ENCODE peak calls at places on chromosome 4, in four cellular contexts. I is tibial artery, O is GM23338, V is OCI-LY7. S is an unnamed sample.

GRCh38 chr4:109432676-109433075 is 939 bp upstream of the SEC24B start:
- DNase-seq in O (no peak), V (peak; percentile 11), I (no peak), S (peak; percentile 12)

GRCh38 chr4:15847746-15848145 is 69.6 kb downstream of the CD38 start:
- DNase-seq in I (no peak), O (no peak), V (no peak), S (no peak)

GRCh38 chr4:5774416-5775056 is 63.5 kb downstream of the EVC start:
- DNase-seq in V (no peak), I (no peak), O (no peak), S (no peak)

GRCh38 chr4:22356996-22357596 is 158.8 kb downstream of the ADGRA3 start:
- DNase-seq in I (no peak), O (peak; percentile 22), V (no peak), S (peak; percentile 49)

GRCh38 chr4:87058272-87059073 is 123.7 kb downstream of the AFF1 start:
- DNase-seq in O (peak; percentile 47), I (no peak), V (no peak), S (peak; percentile 42)

GRCh38 chr4:130054895-130055294 is 958.9 kb downstream of the C4orf33 start:
- DNase-seq in I (no peak), V (no peak), O (no peak), S (no peak)

GRCh38 chr4:13777341-13777740 is 149.8 kb upstream of the BOD1L1 start:
- DNase-seq in O (no peak), V (no peak), I (no peak), S (no peak)

GRCh38 chr4:16259531-16260246 is 33.4 kb upstream of the TAPT1 start:
- DNase-seq in V (no peak), I (no peak), O (no peak), S (no peak)

GRCh38 chr4:84483738-84484137 is 15.4 kb downstream of the NKX6-1 start:
- DNase-seq in V (no peak), I (no peak), O (peak; percentile 61), S (no peak)
- H3K4me3 ChIP-seq in V (no peak overlapping the region), I (no peak overlapping the region), O (peak overlapping the region; percentile 50), S (no peak overlapping the region)

DNA sequence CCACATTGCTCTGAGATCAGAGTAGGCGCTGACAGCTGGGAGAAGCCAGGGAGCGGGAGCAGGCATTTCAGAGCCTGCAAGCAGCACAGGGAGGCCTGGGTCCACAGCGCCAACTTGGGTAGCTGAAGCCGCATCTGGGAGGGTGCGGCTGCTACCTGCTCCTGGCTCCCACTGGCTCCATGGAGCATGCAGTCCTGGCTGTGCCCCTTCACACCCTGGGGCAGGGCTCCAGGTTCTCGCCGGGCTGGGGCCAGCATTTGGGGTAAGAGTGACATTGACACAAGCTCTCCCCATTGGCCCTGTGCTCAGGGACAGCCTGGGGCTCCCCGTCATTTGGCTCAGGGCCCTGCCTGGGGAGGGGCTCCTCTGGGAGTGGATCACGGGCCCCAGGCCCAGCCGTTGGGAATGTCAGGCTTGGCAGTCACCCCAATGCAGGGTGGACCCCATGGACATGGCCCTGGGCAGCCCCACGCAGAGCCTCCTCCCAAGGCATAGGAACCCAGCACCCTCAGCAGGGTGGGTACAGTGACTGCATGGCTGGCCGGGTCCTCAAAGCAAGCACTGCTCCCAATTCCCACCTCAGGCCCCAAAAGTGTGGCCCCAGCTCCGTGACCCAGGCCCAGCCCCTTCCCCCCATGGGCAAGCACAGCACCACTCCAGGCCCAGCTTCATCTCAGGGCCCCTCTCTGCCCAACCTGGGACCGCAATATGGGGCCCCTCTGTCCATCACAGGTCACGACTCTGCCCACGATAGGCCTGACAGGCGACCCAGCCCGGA is 82.4 kb downstream of the PRDM5 start:
- DNase-seq in V (no peak), I (no peak), O (no peak), S (no peak)
- TF ChIP-seq CTCF in V (no peak), I (no peak), O (no peak), S (no peak)

DNA sequence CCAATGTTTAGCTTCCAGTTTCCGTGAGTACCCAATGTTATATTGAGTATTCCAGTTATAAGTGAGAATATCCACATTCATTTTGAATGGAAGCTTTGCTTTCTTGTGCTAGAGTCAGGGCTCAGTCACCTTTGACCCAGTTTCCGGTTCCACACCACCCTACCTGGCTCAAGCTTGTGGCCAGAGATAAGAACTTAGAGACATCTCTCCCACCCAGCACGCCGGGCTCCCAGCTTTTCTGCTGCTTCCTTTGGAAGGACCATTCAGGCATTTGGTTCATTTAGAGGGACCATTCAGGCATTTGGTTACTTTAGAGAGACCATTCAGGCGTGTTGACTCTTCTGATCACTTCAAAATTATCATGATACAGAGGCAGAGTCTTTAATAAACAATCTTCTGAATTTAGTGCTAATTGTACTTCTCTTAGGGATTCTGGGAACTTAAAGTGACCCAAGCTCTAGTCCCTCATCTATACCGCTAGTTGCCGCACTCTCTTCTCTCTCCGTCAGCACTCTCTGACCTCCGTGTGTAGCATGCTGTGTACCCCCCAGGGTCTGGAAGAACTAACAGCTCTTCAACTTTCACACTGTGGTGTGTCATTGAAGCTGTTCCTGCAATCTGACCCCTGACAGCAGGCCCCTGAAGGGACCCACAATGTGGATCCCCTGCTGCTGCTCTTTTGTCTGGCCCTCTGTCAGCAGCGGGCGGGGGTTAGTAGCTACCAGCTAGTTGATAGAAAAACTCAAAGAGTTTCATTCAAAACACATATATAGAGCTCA is 943.1 kb downstream of the ARAP2 start:
- DNase-seq in V (no peak), I (no peak), O (peak; percentile 69), S (no peak)
- H3K4me3 ChIP-seq in V (no peak overlapping the region), I (no peak overlapping the region), O (peak overlapping the region; percentile 24), S (no peak overlapping the region)

GRCh38 chr4:98150092-98150761 is 7.0 kb upstream of the STPG2 start:
- DNase-seq in I (no peak), V (no peak), O (no peak), S (no peak)

GRCh38 chr4:98148856-98149255 is 5.6 kb upstream of the STPG2 start:
- DNase-seq in I (no peak), V (no peak), O (no peak), S (no peak)

GRCh38 chr4:98151145-98151929 is 8.1 kb upstream of the STPG2 start:
- DNase-seq in V (no peak), I (no peak), O (no peak), S (no peak)
- TF ChIP-seq CTCF in V (no peak), I (no peak), O (peak; percentile 41), S (no peak)

DNA sequence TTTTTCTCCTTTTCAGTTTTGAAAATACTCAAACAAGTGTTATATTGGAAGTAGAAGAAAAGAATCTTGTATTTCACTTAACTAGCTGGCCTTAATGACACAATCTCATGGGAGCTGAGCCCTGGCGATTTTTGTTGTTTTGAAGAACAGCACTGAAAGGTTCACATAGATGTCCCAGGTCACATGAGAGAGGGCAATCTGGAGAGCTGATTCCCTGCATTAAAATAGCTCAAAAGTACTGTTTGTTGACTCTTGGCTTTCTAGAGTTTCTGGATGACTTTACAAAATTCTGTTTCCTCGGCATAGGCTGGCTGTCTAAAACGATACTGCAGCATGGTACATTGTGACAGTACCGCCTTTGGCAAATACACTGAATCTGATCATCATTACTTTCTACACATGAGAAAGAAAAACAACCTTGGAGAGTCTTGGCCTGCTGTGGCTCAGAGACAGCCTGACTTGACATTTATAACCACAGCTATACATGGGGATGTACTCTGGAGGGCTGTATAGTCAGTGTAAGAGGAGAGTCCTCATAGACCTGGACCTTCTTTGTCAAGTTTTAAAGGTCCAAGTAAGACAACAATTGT is 119.8 kb upstream of the PDLIM3 start:
- DNase-seq in V (no peak), O (no peak), I (no peak), S (no peak)
- H3K4me3 ChIP-seq in V (no peak overlapping the region), O (no peak overlapping the region), I (peak overlapping the region; percentile 67), S (no peak overlapping the region)

GRCh38 chr4:23613782-23614181 is 276.1 kb downstream of the PPARGC1A start:
- DNase-seq in V (no peak), O (no peak), I (no peak), S (no peak)

GRCh38 chr4:23614284-23614892 is 275.5 kb downstream of the PPARGC1A start:
- DNase-seq in O (peak; percentile 76), V (peak; percentile 51), I (no peak), S (peak; percentile 32)
- TF ChIP-seq CTCF in O (peak; percentile 75), V (peak; percentile 61), I (no peak), S (no peak)

DNA sequence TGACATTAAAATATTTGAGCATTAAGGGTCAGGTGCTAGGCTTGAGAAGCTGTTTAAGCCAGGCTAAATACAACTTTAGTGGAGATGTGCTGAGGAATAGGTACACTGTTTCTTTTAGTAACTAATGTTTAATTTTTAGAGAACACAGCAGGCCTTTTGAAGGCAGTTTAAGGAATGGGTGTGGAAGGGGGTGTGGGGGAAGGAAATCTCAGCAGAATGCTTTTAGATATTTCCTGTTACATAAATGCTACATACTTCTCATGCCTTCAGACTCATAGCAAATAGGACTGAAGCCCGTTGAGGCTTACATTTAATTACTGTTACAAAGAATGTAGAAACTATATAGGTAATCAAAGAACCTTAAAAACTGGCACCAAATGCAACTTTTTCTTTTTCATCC is 66.3 kb downstream of the WWC2 start:
- DNase-seq in O (no peak), V (no peak), I (no peak), S (no peak)
- H3K4me3 ChIP-seq in O (no peak overlapping the region), V (no peak overlapping the region), I (no peak overlapping the region), S (no peak overlapping the region)

GRCh38 chr4:181319629-181320028 is 923.6 kb upstream of the TENM3 start:
- DNase-seq in I (no peak), V (no peak), O (peak; percentile 44), S (no peak)
- TF ChIP-seq CTCF in I (no peak), V (no peak), O (no peak), S (no peak)

GRCh38 chr4:153655004-153655541 is 29.0 kb upstream of the TLR2 start:
- DNase-seq in V (no peak), I (no peak), O (no peak), S (no peak)

GRCh38 chr4:153651961-153652784 is 31.9 kb upstream of the TLR2 start:
- DNase-seq in V (no peak), O (no peak), I (no peak), S (no peak)

GRCh38 chr4:153647975-153648374 is 36.1 kb upstream of the TLR2 start:
- DNase-seq in O (no peak), I (no peak), V (no peak), S (no peak)

GRCh38 chr4:153649572-153649991 is 34.5 kb upstream of the TLR2 start:
- DNase-seq in I (no peak), V (peak; percentile 73), O (peak; percentile 68), S (peak; percentile 65)

GRCh38 chr4:153651041-153651960 is 32.8 kb upstream of the TLR2 start:
- DNase-seq in O (no peak), I (peak; percentile 72), V (peak; percentile 37), S (no peak)
- H3K4me3 ChIP-seq in O (no peak overlapping the region), I (no peak overlapping the region), V (no peak overlapping the region), S (no peak overlapping the region)

S was measured in GM12865.